ENCODE peak calls at places on chromosomes 7 and 10, in six cellular contexts. C is HepG2, N is GM12891, S is H1, F is SK-N-SH, T is GM12878. J is an unnamed sample.

GRCh38 chr10:125024496-125025234 is 82.7 kb downstream of the ZRANB1 start:
- DNase-seq in F (peak; percentile 77), C (no peak), S (no peak), N (no peak), T (no peak), J (no peak)

GRCh38 chr10:62540389-62540788 is 166.2 kb downstream of the ZNF365 start:
- DNase-seq in S (no peak), T (no peak), C (no peak), F (no peak), N (no peak), J (no peak)

GRCh38 chr10:117653170-117653515 is 110.6 kb downstream of the EMX2 start:
- DNase-seq in C (peak; percentile 8), N (peak; percentile 27), T (peak; percentile 98), F (no peak), S (no peak), J (peak; percentile 37)

GRCh38 chr7:131026297-131027003 is 292.4 kb upstream of the KLF14 start:
- DNase-seq in S (no peak), T (no peak), C (no peak), N (no peak), F (no peak), J (no peak)

GRCh38 chr10:102985811-102986210 is 67.7 kb downstream of the CNNM2 start:
- DNase-seq in T (no peak), F (no peak), C (no peak), S (no peak), N (no peak), J (no peak)

GRCh38 chr10:50739618-50740350 is at the start of gene ASAH2B:
- DNase-seq in N (peak; percentile 37), F (peak; percentile 77), T (peak; percentile 16), S (peak; percentile 31), C (peak; percentile 78), J (peak; percentile 41)

GRCh38 chr7:32506266-32507054 is 11.2 kb downstream of the AVL9 start:
- DNase-seq in C (peak; percentile 10), N (no peak), T (no peak), F (no peak), S (no peak), J (no peak)

GRCh38 chr10:17066000-17066399 is 63.6 kb downstream of the CUBN start:
- DNase-seq in F (no peak), T (no peak), S (no peak), C (no peak), N (no peak), J (no peak)

GRCh38 chr7:12297709-12298108 is 86.6 kb downstream of the TMEM106B start:
- DNase-seq in C (no peak), T (no peak), S (no peak), F (no peak), N (no peak), J (no peak)

GRCh38 chr7:137694405-137694804 is 152.4 kb downstream of the DGKI start:
- DNase-seq in T (peak; percentile 17), C (no peak), S (no peak), N (no peak), F (no peak), J (no peak)

GRCh38 chr10:56805022-56805421 is 444.0 kb upstream of the ZWINT start:
- DNase-seq in C (no peak), T (no peak), N (no peak), S (no peak), F (no peak), J (no peak)

GRCh38 chr10:688621-689426 is 644 bp downstream of the DIP2C start:
- DNase-seq in C (no peak), F (peak; percentile 77), S (no peak), T (no peak), N (no peak), J (no peak)
- TF ChIP-seq TAF1 in C (no peak), F (no peak), S (no peak), T (no peak), N (no peak), J (no peak)

GRCh38 chr7:155603858-155604503 is 40.5 kb upstream of the RBM33 start:
- DNase-seq in C (no peak), S (no peak), N (no peak), T (no peak), F (no peak), J (no peak)

GRCh38 chr7:155602156-155602555 is 42.3 kb upstream of the RBM33 start:
- DNase-seq in N (no peak), S (no peak), C (no peak), F (no peak), T (no peak), J (no peak)

GRCh38 chr7:155604504-155604997 is 39.9 kb upstream of the RBM33 start:
- DNase-seq in F (no peak), S (no peak), T (no peak), C (no peak), N (no peak), J (no peak)

GRCh38 chr7:155603190-155603857 is 41.1 kb upstream of the RBM33 start:
- DNase-seq in S (no peak), C (no peak), F (no peak), T (no peak), N (no peak), J (no peak)

DNA sequence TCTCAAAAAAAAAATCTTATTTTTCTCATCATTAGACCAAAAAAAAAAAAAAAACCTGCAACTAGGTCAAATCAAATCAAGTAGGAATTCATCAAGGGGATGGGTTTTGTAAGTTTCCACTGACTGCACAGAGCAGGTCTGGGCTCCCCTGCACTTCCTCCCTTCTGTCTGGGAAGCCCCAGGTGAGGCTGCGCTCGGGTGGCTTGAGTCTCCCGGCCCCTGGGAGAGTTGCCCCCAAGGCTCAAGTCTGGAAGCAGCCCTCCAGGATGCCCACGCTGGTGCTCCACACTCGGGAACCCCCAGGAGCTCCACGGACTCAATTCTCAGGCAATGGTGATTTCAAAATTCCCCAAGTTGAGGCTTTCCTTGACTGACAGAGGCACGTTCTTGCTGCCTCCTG is 41.7 kb upstream of the RBM33 start:
- DNase-seq in N (no peak), T (no peak), F (no peak), C (no peak), S (no peak), J (no peak)
- TF ChIP-seq TAF1 in N (no peak), T (no peak), F (no peak), C (no peak), S (no peak), J (no peak)

DNA sequence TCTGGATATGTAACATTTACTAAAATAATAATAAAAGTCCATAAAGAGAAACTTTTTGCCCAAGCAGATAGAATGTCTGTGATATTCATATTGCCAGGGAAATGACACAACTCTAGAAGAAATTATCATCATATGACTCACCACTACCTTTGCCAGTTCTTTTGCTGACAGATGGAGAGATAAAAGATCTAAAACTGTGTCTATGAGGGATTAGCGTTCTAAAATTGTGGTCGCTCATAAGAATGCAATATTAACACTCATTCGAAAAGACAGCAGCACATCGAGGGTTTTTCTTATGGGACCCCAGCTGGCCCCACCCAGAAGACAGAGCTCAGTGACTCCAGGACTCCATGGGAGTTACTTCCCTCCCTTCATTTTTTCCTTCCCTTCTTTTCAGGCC is 16.6 kb upstream of the LANCL2 start:
- DNase-seq in F (no peak), T (no peak), C (no peak), S (no peak), N (no peak), J (no peak)
- TF ChIP-seq TAF1 in F (peak; percentile 41), T (no peak), C (no peak), S (no peak), N (no peak), J (no peak)

GRCh38 chr7:28977881-28978280 is 19.8 kb upstream of the TRIL start:
- DNase-seq in S (no peak), F (no peak), T (no peak), N (no peak), C (no peak), J (no peak)
- TF ChIP-seq TAF1 in S (no peak), F (no peak), T (no peak), N (no peak), C (no peak), J (no peak)